ENCODE peak calls at places on chromosomes 4 and X, in ten cellular contexts. One of them, this sample, is unnamed.

GRCh38 chr4:174362340-174362739 is 78.6 kb downstream of the CEP44 start:
- DNase-seq in sigmoid colon: no peak
- DNase-seq in NCI-H1694 treated with DMSO at 0.1 percent for 48 hours: no peak
- DNase-seq in activated CD4-positive, alpha-beta T cell treated with anti-CD3 and anti-CD28 coated beads, Interleukin-2, amount 50 U/mL, for 24 hours: no peak
- DNase-seq in EL: no peak
- DNase-seq in iris pigment epithelial cell: no peak
- DNase-seq in body of pancreas: no peak
- DNase-seq in RWPE1: no peak
- DNase-seq in iPS-NIHi11: no peak
- DNase-seq in PC-9: no peak
- DNase-seq in this sample: no peak

GRCh38 chrX:1341531-1342179 is 5.1 kb downstream of the IL3RA start:
- DNase-seq in sigmoid colon: no peak
- DNase-seq in NCI-H1694 treated with DMSO at 0.1 percent for 48 hours: no peak
- DNase-seq in activated CD4-positive, alpha-beta T cell treated with anti-CD3 and anti-CD28 coated beads, Interleukin-2, amount 50 U/mL, for 24 hours: no peak
- DNase-seq in EL: no peak
- DNase-seq in iris pigment epithelial cell: no peak
- DNase-seq in body of pancreas: peak
- DNase-seq in RWPE1: no peak
- DNase-seq in iPS-NIHi11: no peak
- DNase-seq in PC-9: peak
- DNase-seq in this sample: no peak

GRCh38 chr4:17780461-17781071 is 855 bp downstream of the FAM184B start:
- DNase-seq in sigmoid colon: no peak
- DNase-seq in NCI-H1694 treated with DMSO at 0.1 percent for 48 hours: no peak
- DNase-seq in activated CD4-positive, alpha-beta T cell treated with anti-CD3 and anti-CD28 coated beads, Interleukin-2, amount 50 U/mL, for 24 hours: no peak
- DNase-seq in EL: peak
- DNase-seq in iris pigment epithelial cell: no peak
- DNase-seq in body of pancreas: no peak
- DNase-seq in RWPE1: no peak
- DNase-seq in iPS-NIHi11: no peak
- DNase-seq in PC-9: no peak
- DNase-seq in this sample: no peak

GRCh38 chr4:105280338-105280809 is 133.7 kb downstream of the TET2 start:
- DNase-seq in sigmoid colon: no peak
- DNase-seq in NCI-H1694 treated with DMSO at 0.1 percent for 48 hours: no peak
- DNase-seq in activated CD4-positive, alpha-beta T cell treated with anti-CD3 and anti-CD28 coated beads, Interleukin-2, amount 50 U/mL, for 24 hours: no peak
- DNase-seq in EL: peak
- DNase-seq in iris pigment epithelial cell: peak
- DNase-seq in body of pancreas: no peak
- DNase-seq in RWPE1: peak
- DNase-seq in iPS-NIHi11: no peak
- DNase-seq in PC-9: no peak
- DNase-seq in this sample: no peak

GRCh38 chr4:8916251-8916913 is 44.7 kb upstream of the HMX1 start:
- DNase-seq in sigmoid colon: peak
- DNase-seq in NCI-H1694 treated with DMSO at 0.1 percent for 48 hours: no peak
- DNase-seq in activated CD4-positive, alpha-beta T cell treated with anti-CD3 and anti-CD28 coated beads, Interleukin-2, amount 50 U/mL, for 24 hours: no peak
- DNase-seq in EL: no peak
- DNase-seq in iris pigment epithelial cell: no peak
- DNase-seq in body of pancreas: peak
- DNase-seq in RWPE1: no peak
- DNase-seq in iPS-NIHi11: peak
- DNase-seq in PC-9: no peak
- DNase-seq in this sample: peak

GRCh38 chr4:40672528-40673522 is 43.2 kb upstream of the RBM47 start:
- DNase-seq in sigmoid colon: no peak
- DNase-seq in NCI-H1694 treated with DMSO at 0.1 percent for 48 hours: peak
- DNase-seq in activated CD4-positive, alpha-beta T cell treated with anti-CD3 and anti-CD28 coated beads, Interleukin-2, amount 50 U/mL, for 24 hours: peak
- DNase-seq in EL: peak
- DNase-seq in iris pigment epithelial cell: peak
- DNase-seq in body of pancreas: peak
- DNase-seq in RWPE1: peak
- DNase-seq in iPS-NIHi11: peak
- DNase-seq in PC-9: peak
- DNase-seq in this sample: peak

GRCh38 chr4:92447265-92447905 is 143.6 kb downstream of the GRID2 start:
- DNase-seq in sigmoid colon: no peak
- DNase-seq in NCI-H1694 treated with DMSO at 0.1 percent for 48 hours: no peak
- DNase-seq in activated CD4-positive, alpha-beta T cell treated with anti-CD3 and anti-CD28 coated beads, Interleukin-2, amount 50 U/mL, for 24 hours: no peak
- DNase-seq in EL: no peak
- DNase-seq in iris pigment epithelial cell: no peak
- DNase-seq in body of pancreas: no peak
- DNase-seq in RWPE1: no peak
- DNase-seq in iPS-NIHi11: no peak
- DNase-seq in PC-9: no peak
- DNase-seq in this sample: no peak

GRCh38 chrX:29941292-29941691 is 274.1 kb upstream of the MAGEB2 start:
- DNase-seq in sigmoid colon: no peak
- DNase-seq in NCI-H1694 treated with DMSO at 0.1 percent for 48 hours: no peak
- DNase-seq in activated CD4-positive, alpha-beta T cell treated with anti-CD3 and anti-CD28 coated beads, Interleukin-2, amount 50 U/mL, for 24 hours: no peak
- DNase-seq in EL: no peak
- DNase-seq in iris pigment epithelial cell: peak
- DNase-seq in body of pancreas: no peak
- DNase-seq in RWPE1: no peak
- DNase-seq in iPS-NIHi11: no peak
- DNase-seq in PC-9: no peak
- DNase-seq in this sample: no peak

GRCh38 chrX:149120459-149120858 is 384.6 kb downstream of the IDS start:
- DNase-seq in sigmoid colon: no peak
- DNase-seq in NCI-H1694 treated with DMSO at 0.1 percent for 48 hours: no peak
- DNase-seq in activated CD4-positive, alpha-beta T cell treated with anti-CD3 and anti-CD28 coated beads, Interleukin-2, amount 50 U/mL, for 24 hours: no peak
- DNase-seq in EL: no peak
- DNase-seq in iris pigment epithelial cell: no peak
- DNase-seq in body of pancreas: no peak
- DNase-seq in RWPE1: no peak
- DNase-seq in iPS-NIHi11: no peak
- DNase-seq in PC-9: no peak
- DNase-seq in this sample: no peak

GRCh38 chr4:106898621-106899230 is 137.4 kb downstream of the DKK2 start:
- DNase-seq in sigmoid colon: no peak
- DNase-seq in NCI-H1694 treated with DMSO at 0.1 percent for 48 hours: no peak
- DNase-seq in activated CD4-positive, alpha-beta T cell treated with anti-CD3 and anti-CD28 coated beads, Interleukin-2, amount 50 U/mL, for 24 hours: no peak
- DNase-seq in EL: peak
- DNase-seq in iris pigment epithelial cell: peak
- DNase-seq in body of pancreas: no peak
- DNase-seq in RWPE1: peak
- DNase-seq in iPS-NIHi11: peak
- DNase-seq in PC-9: no peak
- DNase-seq in this sample: peak

GRCh38 chr4:7987148-7987989 is 47.7 kb upstream of the AFAP1 start:
- DNase-seq in sigmoid colon: peak
- DNase-seq in NCI-H1694 treated with DMSO at 0.1 percent for 48 hours: peak
- DNase-seq in activated CD4-positive, alpha-beta T cell treated with anti-CD3 and anti-CD28 coated beads, Interleukin-2, amount 50 U/mL, for 24 hours: peak
- DNase-seq in EL: peak
- DNase-seq in iris pigment epithelial cell: peak
- DNase-seq in body of pancreas: peak
- DNase-seq in RWPE1: peak
- DNase-seq in iPS-NIHi11: peak
- DNase-seq in PC-9: peak
- DNase-seq in this sample: peak

GRCh38 chr4:99090511-99090910 is 1.9 kb upstream of the ADH5 start:
- DNase-seq in sigmoid colon: no peak
- DNase-seq in NCI-H1694 treated with DMSO at 0.1 percent for 48 hours: no peak
- DNase-seq in activated CD4-positive, alpha-beta T cell treated with anti-CD3 and anti-CD28 coated beads, Interleukin-2, amount 50 U/mL, for 24 hours: no peak
- DNase-seq in EL: no peak
- DNase-seq in iris pigment epithelial cell: no peak
- DNase-seq in body of pancreas: no peak
- DNase-seq in RWPE1: no peak
- DNase-seq in iPS-NIHi11: no peak
- DNase-seq in PC-9: no peak
- DNase-seq in this sample: no peak

GRCh38 chr4:2824329-2825183 is 19.1 kb upstream of the ADD1 start:
- DNase-seq in sigmoid colon: peak
- DNase-seq in NCI-H1694 treated with DMSO at 0.1 percent for 48 hours: no peak
- DNase-seq in activated CD4-positive, alpha-beta T cell treated with anti-CD3 and anti-CD28 coated beads, Interleukin-2, amount 50 U/mL, for 24 hours: no peak
- DNase-seq in EL: no peak
- DNase-seq in iris pigment epithelial cell: no peak
- DNase-seq in body of pancreas: no peak
- DNase-seq in RWPE1: no peak
- DNase-seq in iPS-NIHi11: no peak
- DNase-seq in PC-9: no peak
- DNase-seq in this sample: peak

GRCh38 chrX:110692876-110693275 is 102.7 kb downstream of the CHRDL1 start:
- DNase-seq in sigmoid colon: no peak
- DNase-seq in NCI-H1694 treated with DMSO at 0.1 percent for 48 hours: no peak
- DNase-seq in activated CD4-positive, alpha-beta T cell treated with anti-CD3 and anti-CD28 coated beads, Interleukin-2, amount 50 U/mL, for 24 hours: no peak
- DNase-seq in EL: no peak
- DNase-seq in iris pigment epithelial cell: no peak
- DNase-seq in body of pancreas: no peak
- DNase-seq in RWPE1: no peak
- DNase-seq in iPS-NIHi11: no peak
- DNase-seq in PC-9: no peak
- DNase-seq in this sample: no peak

GRCh38 chrX:48589482-48590162 is 7.7 kb upstream of the WDR13 start:
- DNase-seq in sigmoid colon: no peak
- DNase-seq in NCI-H1694 treated with DMSO at 0.1 percent for 48 hours: no peak
- DNase-seq in activated CD4-positive, alpha-beta T cell treated with anti-CD3 and anti-CD28 coated beads, Interleukin-2, amount 50 U/mL, for 24 hours: no peak
- DNase-seq in EL: no peak
- DNase-seq in iris pigment epithelial cell: no peak
- DNase-seq in body of pancreas: peak
- DNase-seq in RWPE1: no peak
- DNase-seq in iPS-NIHi11: no peak
- DNase-seq in PC-9: no peak
- DNase-seq in this sample: no peak

GRCh38 chrX:27163236-27163635 is 299.9 kb downstream of the PPP4R3C start:
- DNase-seq in sigmoid colon: no peak
- DNase-seq in NCI-H1694 treated with DMSO at 0.1 percent for 48 hours: no peak
- DNase-seq in activated CD4-positive, alpha-beta T cell treated with anti-CD3 and anti-CD28 coated beads, Interleukin-2, amount 50 U/mL, for 24 hours: no peak
- DNase-seq in EL: no peak
- DNase-seq in iris pigment epithelial cell: no peak
- DNase-seq in body of pancreas: no peak
- DNase-seq in RWPE1: no peak
- DNase-seq in iPS-NIHi11: no peak
- DNase-seq in PC-9: no peak
- DNase-seq in this sample: no peak

GRCh38 chr4:16029329-16029728 is 54.5 kb downstream of the PROM1 start:
- DNase-seq in sigmoid colon: no peak
- DNase-seq in NCI-H1694 treated with DMSO at 0.1 percent for 48 hours: no peak
- DNase-seq in activated CD4-positive, alpha-beta T cell treated with anti-CD3 and anti-CD28 coated beads, Interleukin-2, amount 50 U/mL, for 24 hours: no peak
- DNase-seq in EL: peak
- DNase-seq in iris pigment epithelial cell: peak
- DNase-seq in body of pancreas: no peak
- DNase-seq in RWPE1: no peak
- DNase-seq in iPS-NIHi11: no peak
- DNase-seq in PC-9: no peak
- DNase-seq in this sample: no peak

GRCh38 chr4:104524591-104524990 is 29.9 kb upstream of the CXXC4 start:
- DNase-seq in sigmoid colon: no peak
- DNase-seq in NCI-H1694 treated with DMSO at 0.1 percent for 48 hours: no peak
- DNase-seq in activated CD4-positive, alpha-beta T cell treated with anti-CD3 and anti-CD28 coated beads, Interleukin-2, amount 50 U/mL, for 24 hours: no peak
- DNase-seq in EL: peak
- DNase-seq in iris pigment epithelial cell: peak
- DNase-seq in body of pancreas: no peak
- DNase-seq in RWPE1: peak
- DNase-seq in iPS-NIHi11: no peak
- DNase-seq in PC-9: no peak
- DNase-seq in this sample: no peak

GRCh38 chrX:152821145-152821765 is 9.3 kb downstream of the CETN2 start:
- DNase-seq in sigmoid colon: no peak
- DNase-seq in NCI-H1694 treated with DMSO at 0.1 percent for 48 hours: peak
- DNase-seq in activated CD4-positive, alpha-beta T cell treated with anti-CD3 and anti-CD28 coated beads, Interleukin-2, amount 50 U/mL, for 24 hours: no peak
- DNase-seq in EL: peak
- DNase-seq in iris pigment epithelial cell: peak
- DNase-seq in body of pancreas: peak
- DNase-seq in RWPE1: peak
- DNase-seq in iPS-NIHi11: peak
- DNase-seq in PC-9: peak
- DNase-seq in this sample: no peak

GRCh38 chr4:100517864-100518341 is at the start of gene EMCN:
- DNase-seq in sigmoid colon: no peak
- DNase-seq in NCI-H1694 treated with DMSO at 0.1 percent for 48 hours: no peak
- DNase-seq in activated CD4-positive, alpha-beta T cell treated with anti-CD3 and anti-CD28 coated beads, Interleukin-2, amount 50 U/mL, for 24 hours: no peak
- DNase-seq in EL: no peak
- DNase-seq in iris pigment epithelial cell: no peak
- DNase-seq in body of pancreas: no peak
- DNase-seq in RWPE1: no peak
- DNase-seq in iPS-NIHi11: no peak
- DNase-seq in PC-9: no peak
- DNase-seq in this sample: no peak

GRCh38 chr4:124940387-124940786 is 227.9 kb upstream of the ANKRD50 start:
- DNase-seq in sigmoid colon: no peak
- DNase-seq in NCI-H1694 treated with DMSO at 0.1 percent for 48 hours: no peak
- DNase-seq in activated CD4-positive, alpha-beta T cell treated with anti-CD3 and anti-CD28 coated beads, Interleukin-2, amount 50 U/mL, for 24 hours: no peak
- DNase-seq in EL: peak
- DNase-seq in iris pigment epithelial cell: peak
- DNase-seq in body of pancreas: no peak
- DNase-seq in RWPE1: peak
- DNase-seq in iPS-NIHi11: no peak
- DNase-seq in PC-9: peak
- DNase-seq in this sample: no peak

GRCh38 chrX:69510137-69510715 is 6.1 kb downstream of the NALF2 start:
- DNase-seq in sigmoid colon: no peak
- DNase-seq in NCI-H1694 treated with DMSO at 0.1 percent for 48 hours: peak
- DNase-seq in activated CD4-positive, alpha-beta T cell treated with anti-CD3 and anti-CD28 coated beads, Interleukin-2, amount 50 U/mL, for 24 hours: no peak
- DNase-seq in EL: no peak
- DNase-seq in iris pigment epithelial cell: no peak
- DNase-seq in body of pancreas: no peak
- DNase-seq in RWPE1: no peak
- DNase-seq in iPS-NIHi11: no peak
- DNase-seq in PC-9: no peak
- DNase-seq in this sample: no peak

GRCh38 chr4:100162027-100162685 is 28.1 kb downstream of the DDIT4L start:
- DNase-seq in sigmoid colon: no peak
- DNase-seq in NCI-H1694 treated with DMSO at 0.1 percent for 48 hours: no peak
- DNase-seq in activated CD4-positive, alpha-beta T cell treated with anti-CD3 and anti-CD28 coated beads, Interleukin-2, amount 50 U/mL, for 24 hours: no peak
- DNase-seq in EL: no peak
- DNase-seq in iris pigment epithelial cell: no peak
- DNase-seq in body of pancreas: no peak
- DNase-seq in RWPE1: no peak
- DNase-seq in iPS-NIHi11: no peak
- DNase-seq in PC-9: no peak
- DNase-seq in this sample: no peak

GRCh38 chrX:13489451-13489850 is 80.0 kb upstream of the EGFL6 start:
- DNase-seq in sigmoid colon: peak
- DNase-seq in NCI-H1694 treated with DMSO at 0.1 percent for 48 hours: no peak
- DNase-seq in activated CD4-positive, alpha-beta T cell treated with anti-CD3 and anti-CD28 coated beads, Interleukin-2, amount 50 U/mL, for 24 hours: no peak
- DNase-seq in EL: peak
- DNase-seq in iris pigment epithelial cell: peak
- DNase-seq in body of pancreas: peak
- DNase-seq in RWPE1: peak
- DNase-seq in iPS-NIHi11: no peak
- DNase-seq in PC-9: no peak
- DNase-seq in this sample: peak

GRCh38 chrX:69951756-69952155 is 98.0 kb downstream of the AWAT2 start:
- DNase-seq in sigmoid colon: no peak
- DNase-seq in NCI-H1694 treated with DMSO at 0.1 percent for 48 hours: no peak
- DNase-seq in activated CD4-positive, alpha-beta T cell treated with anti-CD3 and anti-CD28 coated beads, Interleukin-2, amount 50 U/mL, for 24 hours: no peak
- DNase-seq in EL: no peak
- DNase-seq in iris pigment epithelial cell: no peak
- DNase-seq in body of pancreas: no peak
- DNase-seq in RWPE1: no peak
- DNase-seq in iPS-NIHi11: no peak
- DNase-seq in PC-9: no peak
- DNase-seq in this sample: no peak

GRCh38 chrX:78643874-78644273 is 15.3 kb downstream of the RTL3 start:
- DNase-seq in sigmoid colon: no peak
- DNase-seq in NCI-H1694 treated with DMSO at 0.1 percent for 48 hours: no peak
- DNase-seq in activated CD4-positive, alpha-beta T cell treated with anti-CD3 and anti-CD28 coated beads, Interleukin-2, amount 50 U/mL, for 24 hours: no peak
- DNase-seq in EL: no peak
- DNase-seq in iris pigment epithelial cell: no peak
- DNase-seq in body of pancreas: no peak
- DNase-seq in RWPE1: no peak
- DNase-seq in iPS-NIHi11: no peak
- DNase-seq in PC-9: no peak
- DNase-seq in this sample: no peak

GRCh38 chr4:111641813-111642579 is 503.3 kb upstream of the FAM241A start:
- DNase-seq in sigmoid colon: peak
- DNase-seq in NCI-H1694 treated with DMSO at 0.1 percent for 48 hours: peak
- DNase-seq in activated CD4-positive, alpha-beta T cell treated with anti-CD3 and anti-CD28 coated beads, Interleukin-2, amount 50 U/mL, for 24 hours: no peak
- DNase-seq in EL: peak
- DNase-seq in iris pigment epithelial cell: peak
- DNase-seq in body of pancreas: peak
- DNase-seq in RWPE1: peak
- DNase-seq in iPS-NIHi11: peak
- DNase-seq in PC-9: peak
- DNase-seq in this sample: peak

GRCh38 chrX:133911816-133912495 is 73.4 kb downstream of the GPC3 start:
- DNase-seq in sigmoid colon: no peak
- DNase-seq in NCI-H1694 treated with DMSO at 0.1 percent for 48 hours: no peak
- DNase-seq in activated CD4-positive, alpha-beta T cell treated with anti-CD3 and anti-CD28 coated beads, Interleukin-2, amount 50 U/mL, for 24 hours: no peak
- DNase-seq in EL: no peak
- DNase-seq in iris pigment epithelial cell: no peak
- DNase-seq in body of pancreas: no peak
- DNase-seq in RWPE1: no peak
- DNase-seq in iPS-NIHi11: no peak
- DNase-seq in PC-9: no peak
- DNase-seq in this sample: no peak